ENCODE peak calls at places on chromosomes 13 and 19, in four cellular contexts. X is AG04450; P is Right ventricle myocardium superior; Z is stimulated activated CD4-positive, alpha-beta T cell treated with anti-CD3 and anti-CD28 coated beads, Interleukin-4, amount 100 ng/mL, for 1 hour. J is an unnamed sample.

GRCh38 chr13:46553886-46554855 is 1.2 kb downstream of the LRCH1 start:
- DNase-seq in X (no peak), P (peak; percentile 83), Z (peak; percentile 73), J (peak; percentile 90)

GRCh38 chr13:20903164-20903475 is 574 bp upstream of the XPO4 start:
- DNase-seq in X (no peak), P (no peak), Z (no peak), J (no peak)

GRCh38 chr13:109666656-109667448 is 119.5 kb downstream of the IRS2 start:
- DNase-seq in X (no peak), P (no peak), Z (no peak), J (peak; percentile 82)

GRCh38 chr19:33627962-33628839 is 6.4 kb downstream of the CHST8 start:
- DNase-seq in X (no peak), P (no peak), Z (no peak), J (no peak)

GRCh38 chr13:66835040-66835628 is 395.0 kb downstream of the PCDH9 start:
- DNase-seq in X (peak; percentile 1), P (peak; percentile 90), Z (no peak), J (no peak)

GRCh38 chr19:33665776-33666175 is 44.0 kb downstream of the CHST8 start:
- DNase-seq in X (no peak), P (no peak), Z (no peak), J (no peak)

GRCh38 chr19:47447470-47448359 is 24.0 kb downstream of the SLC8A2 start:
- DNase-seq in X (no peak), P (no peak), Z (peak; percentile 57), J (peak; percentile 59)

GRCh38 chr13:49443327-49443688 is 556 bp downstream of the CAB39L start:
- DNase-seq in X (no peak), P (no peak), Z (no peak), J (peak; percentile 49)

GRCh38 chr19:2663920-2664571 is 38.4 kb downstream of the GNG7 start:
- DNase-seq in X (no peak), P (peak; percentile 87), Z (no peak), J (peak; percentile 6)

GRCh38 chr13:102198418-102199322 is 203.2 kb downstream of the FGF14 start:
- DNase-seq in X (no peak), P (no peak), Z (no peak), J (no peak)